ENCODE peak calls at places on chromosomes 5 and 9, in four cellular contexts. Y is choroid plexus epithelial cell, F is heart left ventricle, I is A549. A is an unnamed sample.

GRCh38 chr9:88307136-88307535 is 81.1 kb upstream of the SPIN1 start:
- DNase-seq in Y (no peak), F (peak), I (no peak), A (no peak)

GRCh38 chr5:111256128-111256527 is 31.9 kb downstream of the CAMK4 start:
- DNase-seq in Y (no peak), F (no peak), I (no peak), A (no peak)

GRCh38 chr9:129572517-129572916 is 48.4 kb downstream of the C9orf50 start:
- DNase-seq in Y (no peak), F (no peak), I (peak), A (no peak)

GRCh38 chr5:53321721-53322120 is 158.7 kb upstream of the FST start:
- DNase-seq in Y (no peak), F (no peak), I (no peak), A (no peak)

GRCh38 chr5:60102961-60103683 is 209.6 kb upstream of the PDE4D start:
- DNase-seq in Y (peak), F (no peak), I (peak), A (peak)

GRCh38 chr5:177557041-177557647 is 2.8 kb upstream of the FAM193B start:
- DNase-seq in Y (no peak), F (no peak), I (no peak), A (no peak)

GRCh38 chr5:163861670-163862069 is 356.3 kb downstream of the MAT2B start:
- DNase-seq in Y (no peak), F (no peak), I (no peak), A (no peak)

GRCh38 chr5:148841519-148841918 is 15.1 kb downstream of the ADRB2 start:
- DNase-seq in Y (no peak), F (no peak), I (no peak), A (no peak)

GRCh38 chr9:133236291-133237071 is 27.4 kb upstream of the OBP2B start:
- DNase-seq in Y (no peak), F (no peak), I (no peak), A (no peak)

GRCh38 chr9:133239533-133240090 is 30.6 kb upstream of the OBP2B start:
- DNase-seq in Y (no peak), F (no peak), I (no peak), A (no peak)

GRCh38 chr9:133238272-133238850 is 29.3 kb upstream of the OBP2B start:
- DNase-seq in Y (peak), F (peak), I (peak), A (peak)

GRCh38 chr9:133237271-133237731 is 28.3 kb upstream of the OBP2B start:
- DNase-seq in Y (peak), F (peak), I (no peak), A (peak)

DNA sequence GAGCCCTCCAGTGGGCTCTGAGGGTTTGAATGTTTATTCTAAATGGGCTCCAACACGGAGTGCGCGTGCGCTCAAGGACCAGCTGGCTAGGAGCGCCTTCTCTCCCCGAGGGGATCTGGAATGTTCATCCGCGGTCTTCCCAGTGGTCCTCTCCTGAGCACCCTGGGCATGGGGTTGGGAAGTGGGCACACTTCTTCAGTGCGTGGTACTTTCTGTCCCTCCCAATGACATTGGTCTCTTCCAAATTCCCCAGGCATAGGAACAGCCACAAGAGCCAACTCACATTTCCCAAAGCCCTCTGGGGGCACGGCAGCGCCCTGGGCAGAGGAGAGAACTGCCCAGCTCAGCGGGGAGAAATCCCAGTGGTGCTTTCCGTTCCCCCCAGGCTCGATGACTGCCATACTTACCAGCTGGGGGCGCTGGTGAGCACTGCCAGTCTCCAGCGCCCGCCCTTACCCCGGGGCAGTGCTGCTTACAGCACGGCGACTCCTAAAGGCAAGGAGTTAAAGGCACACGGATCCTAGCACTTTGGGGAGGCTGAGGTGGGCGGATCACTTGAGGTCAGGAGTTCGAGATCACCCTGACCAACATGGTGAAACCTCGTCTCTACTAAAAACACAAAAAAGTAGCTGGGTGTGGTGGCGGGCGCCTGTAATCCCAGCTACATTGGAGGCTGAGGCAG is 29.9 kb upstream of the OBP2B start:
- DNase-seq in Y (peak), F (peak), I (peak), A (peak)
- H3K4me3 ChIP-seq in Y (peak), F (peak), I (peak), A (no peak)

GRCh38 chr9:131370638-131371037 is 23.2 kb upstream of the PRRC2B start:
- DNase-seq in Y (no peak), F (no peak), I (no peak), A (no peak)

GRCh38 chr9:131361202-131361833 is 32.6 kb upstream of the PRRC2B start:
- DNase-seq in Y (peak), F (no peak), I (peak), A (peak)

GRCh38 chr9:131367445-131367844 is 26.4 kb upstream of the PRRC2B start:
- DNase-seq in Y (no peak), F (no peak), I (no peak), A (no peak)

GRCh38 chr9:131365546-131365945 is 28.3 kb upstream of the PRRC2B start:
- DNase-seq in Y (no peak), F (no peak), I (no peak), A (no peak)

GRCh38 chr9:131366745-131367401 is 27.0 kb upstream of the PRRC2B start:
- DNase-seq in Y (peak), F (no peak), I (peak), A (peak)
- H3K4me3 ChIP-seq in Y (no peak), F (no peak), I (no peak), A (no peak)

GRCh38 chr5:34929150-34929719 is at the start of gene DNAJC21:
- DNase-seq in Y (peak), F (peak), I (peak), A (peak)

GRCh38 chr5:34929720-34930526 is 564 bp downstream of the DNAJC21 start:
- DNase-seq in Y (peak), F (peak), I (peak), A (peak)

GRCh38 chr5:34930527-34930844 is 1.1 kb downstream of the DNAJC21 start:
- DNase-seq in Y (peak), F (no peak), I (no peak), A (no peak)

GRCh38 chr5:34932947-34933346 is 3.6 kb downstream of the DNAJC21 start:
- DNase-seq in Y (no peak), F (no peak), I (no peak), A (no peak)

GRCh38 chr5:34930870-34931269 is 1.5 kb downstream of the DNAJC21 start:
- DNase-seq in Y (no peak), F (no peak), I (no peak), A (no peak)
- H3K4me3 ChIP-seq in Y (peak), F (peak), I (peak), A (peak)

GRCh38 chr5:10248378-10249260 is 1.1 kb downstream of the ATPSCKMT start:
- DNase-seq in Y (no peak), F (no peak), I (no peak), A (no peak)
- H3K4me3 ChIP-seq in Y (peak), F (peak), I (peak), A (peak)